ENCODE peak calls at places on chromosome 18, in ten cellular contexts. M, P, J, A, Q, W, U, N, I and B are unnamed samples.

GRCh38 chr18:37691162-37691561 is 125.6 kb upstream of the CELF4 start:
- DNase-seq in W (no peak), N (no peak), M (no peak), P (no peak), U (no peak), I (no peak), Q (no peak), A (no peak), J (no peak), B (no peak)

GRCh38 chr18:12989397-12990127 is 1.6 kb upstream of the CEP192 start:
- DNase-seq in I (no peak), Q (no peak), P (no peak), W (no peak), N (no peak), U (no peak), M (no peak), J (no peak), A (no peak), B (no peak)

GRCh38 chr18:682833-683232 is 25.4 kb downstream of the TYMS start:
- DNase-seq in P (no peak), J (no peak), A (no peak), M (no peak), W (no peak), U (no peak), N (no peak), I (no peak), Q (no peak), B (no peak)

GRCh38 chr18:45793295-45793965 is 32.0 kb upstream of the SIGLEC15 start:
- DNase-seq in J (no peak), I (no peak), M (no peak), U (peak), N (no peak), P (no peak), A (peak), Q (peak), W (no peak), B (no peak)

GRCh38 chr18:54215069-54215468 is 9.4 kb downstream of the MBD2 start:
- DNase-seq in P (no peak), M (no peak), A (no peak), J (no peak), W (no peak), Q (peak), I (no peak), U (no peak), N (no peak), B (no peak)

GRCh38 chr18:28607991-28608390 is 431.1 kb upstream of the CDH2 start:
- DNase-seq in W (no peak), A (no peak), N (no peak), J (no peak), M (no peak), P (no peak), I (no peak), Q (no peak), U (no peak), B (no peak)

GRCh38 chr18:35088931-35089330 is 47.7 kb downstream of the MAPRE2 start:
- DNase-seq in M (no peak), A (no peak), P (no peak), Q (no peak), J (no peak), W (no peak), U (no peak), N (no peak), I (no peak), B (no peak)

GRCh38 chr18:76503595-76503994 is 8.6 kb upstream of the ZNF516 start:
- DNase-seq in U (no peak), M (no peak), N (no peak), J (no peak), P (no peak), Q (no peak), A (no peak), I (no peak), W (no peak), B (no peak)

GRCh38 chr18:35672897-35673296 is 91.4 kb downstream of the GALNT1 start:
- DNase-seq in I (no peak), P (no peak), J (no peak), Q (no peak), A (no peak), W (no peak), M (no peak), U (no peak), N (no peak), B (no peak)

GRCh38 chr18:40841473-40841872 is 1113.6 kb upstream of the PIK3C3 start:
- DNase-seq in Q (peak), N (no peak), A (no peak), I (no peak), U (no peak), J (no peak), W (no peak), M (no peak), P (no peak), B (no peak)

GRCh38 chr18:32032609-32033008 is 14.0 kb downstream of the RNF125 start:
- DNase-seq in Q (no peak), A (no peak), I (no peak), W (no peak), U (no peak), N (no peak), P (no peak), J (no peak), M (no peak), B (no peak)

GRCh38 chr18:53147472-53147871 is 807.5 kb downstream of the DCC start:
- DNase-seq in J (no peak), M (no peak), Q (no peak), W (no peak), P (no peak), N (no peak), U (no peak), I (no peak), A (no peak), B (no peak)

GRCh38 chr18:58497845-58498244 is 131.0 kb downstream of the ALPK2 start:
- DNase-seq in I (no peak), P (no peak), N (no peak), Q (no peak), A (peak), J (no peak), M (no peak), U (peak), W (no peak), B (no peak)

GRCh38 chr18:1103567-1103966 is 198.9 kb downstream of the ADCYAP1 start:
- DNase-seq in N (no peak), Q (no peak), W (no peak), P (no peak), A (no peak), M (no peak), J (no peak), I (no peak), U (no peak), B (no peak)

GRCh38 chr18:50397023-50397422 is 22.2 kb downstream of the SKA1 start:
- DNase-seq in U (no peak), W (no peak), M (no peak), J (no peak), N (no peak), Q (no peak), P (no peak), A (no peak), I (no peak), B (no peak)

GRCh38 chr18:59265246-59266018 is 7.8 kb downstream of the RAX start:
- DNase-seq in A (no peak), I (peak), W (no peak), M (no peak), Q (peak), N (no peak), J (peak), U (no peak), P (peak), B (peak)

GRCh38 chr18:77095356-77096030 is 37.1 kb downstream of the MBP start:
- DNase-seq in W (no peak), N (no peak), A (no peak), U (no peak), P (no peak), I (no peak), M (no peak), J (no peak), Q (no peak), B (no peak)

GRCh38 chr18:57561728-57562423 is 24.6 kb downstream of the FECH start:
- DNase-seq in W (no peak), U (no peak), M (no peak), A (peak), Q (peak), N (no peak), P (peak), I (peak), J (no peak), B (no peak)

GRCh38 chr18:70181015-70181414 is 24.5 kb downstream of the RTTN start:
- DNase-seq in U (no peak), W (no peak), P (no peak), Q (peak), M (no peak), N (no peak), J (no peak), A (peak), I (no peak), B (no peak)

GRCh38 chr18:7878265-7879173 is 311.4 kb downstream of the PTPRM start:
- DNase-seq in M (no peak), I (no peak), Q (no peak), J (no peak), P (no peak), U (no peak), N (no peak), W (no peak), A (peak), B (no peak)

GRCh38 chr18:58793361-58793760 is 71.3 kb upstream of the ZNF532 start:
- DNase-seq in N (no peak), J (no peak), W (no peak), I (no peak), M (no peak), P (no peak), A (no peak), U (no peak), Q (peak), B (no peak)

GRCh38 chr18:8828300-8828699 is 122.9 kb downstream of the MTCL1 start:
- DNase-seq in A (no peak), U (no peak), I (no peak), P (no peak), J (no peak), Q (no peak), W (no peak), N (no peak), M (no peak), B (no peak)

GRCh38 chr18:65750421-65751144 is at the start of gene CDH7:
- DNase-seq in P (peak), I (no peak), A (no peak), Q (peak), N (no peak), U (peak), M (no peak), W (peak), J (no peak), B (no peak)

GRCh38 chr18:48186861-48187260 is 222.3 kb downstream of the ZBTB7C start:
- DNase-seq in U (no peak), W (no peak), I (no peak), A (no peak), M (no peak), J (no peak), Q (no peak), N (no peak), P (no peak), B (no peak)

GRCh38 chr18:73638709-73639108 is 508.9 kb downstream of the FBXO15 start:
- DNase-seq in W (no peak), Q (no peak), M (no peak), A (no peak), U (no peak), I (no peak), N (no peak), J (no peak), P (no peak), B (no peak)

GRCh38 chr18:79945118-79946042 is 6.1 kb downstream of the SLC66A2 start:
- DNase-seq in A (no peak), U (no peak), N (no peak), M (no peak), P (no peak), W (peak), J (no peak), I (no peak), Q (no peak), B (no peak)

GRCh38 chr18:13179566-13180113 is 38.9 kb upstream of the LDLRAD4 start:
- DNase-seq in P (no peak), Q (no peak), A (no peak), U (no peak), J (no peak), I (peak), M (no peak), N (no peak), W (no peak), B (no peak)

GRCh38 chr18:58223717-58224424 is 179.8 kb downstream of the NEDD4L start:
- DNase-seq in A (peak), I (no peak), J (no peak), N (no peak), U (peak), Q (peak), W (peak), P (peak), M (no peak), B (no peak)

GRCh38 chr18:75524852-75525251 is 97.3 kb upstream of the SMIM21 start:
- DNase-seq in M (no peak), W (no peak), N (no peak), A (no peak), J (no peak), I (no peak), U (no peak), P (no peak), Q (no peak), B (no peak)

GRCh38 chr18:12424252-12424651 is 16.5 kb downstream of the PRELID3A start:
- DNase-seq in Q (no peak), W (no peak), N (no peak), P (no peak), J (no peak), I (no peak), M (no peak), U (no peak), A (no peak), B (no peak)

GRCh38 chr18:55753643-55754255 is 165.8 kb upstream of the TCF4 start:
- DNase-seq in I (no peak), U (no peak), J (no peak), A (no peak), M (no peak), Q (peak), W (no peak), P (no peak), N (no peak), B (no peak)

GRCh38 chr18:33761363-33761762 is 183.3 kb downstream of the ASXL3 start:
- DNase-seq in U (peak), I (no peak), A (peak), Q (peak), W (no peak), N (no peak), J (no peak), M (no peak), P (peak), B (no peak)

GRCh38 chr18:48904086-48904485 is 46.7 kb downstream of the SMAD7 start:
- DNase-seq in Q (no peak), M (no peak), P (no peak), I (no peak), J (no peak), U (no peak), A (no peak), W (no peak), N (no peak), B (no peak)

GRCh38 chr18:23810396-23810795 is 121.1 kb downstream of the LAMA3 start:
- DNase-seq in A (no peak), U (no peak), J (no peak), P (no peak), M (no peak), Q (no peak), N (peak), I (no peak), W (no peak), B (no peak)

GRCh38 chr18:23671564-23671963 is 8.9 kb upstream of the ANKRD29 start:
- DNase-seq in A (no peak), P (no peak), I (no peak), W (no peak), U (no peak), J (no peak), M (no peak), N (no peak), Q (no peak), B (no peak)

GRCh38 chr18:76445275-76445674 is 49.8 kb downstream of the ZNF516 start:
- DNase-seq in M (no peak), J (no peak), Q (no peak), A (no peak), N (no peak), U (no peak), P (no peak), I (no peak), W (no peak), B (no peak)

GRCh38 chr18:3211236-3211992 is 8.4 kb downstream of the MYOM1 start:
- DNase-seq in P (no peak), Q (no peak), U (no peak), A (no peak), I (no peak), N (no peak), M (no peak), W (no peak), J (no peak), B (no peak)

GRCh38 chr18:63439334-63439733 is 17.1 kb upstream of the VPS4B start:
- DNase-seq in I (peak), N (peak), W (no peak), J (no peak), P (peak), Q (peak), U (no peak), A (peak), M (no peak), B (peak)